ENCODE peak calls at places on chromosomes 3 and 15, in ten cellular contexts. L, E, K, S, Z, M, A, I, G and O are unnamed samples. For H3K4me1, the result is how much of the 10 kb centered on the place peaks cover.

GRCh38 chr3:166471074-166471753 is 634.0 kb upstream of the BCHE start:
- DNase-seq in Z (no peak), E (no peak), S (no peak), M (no peak), G (no peak), K (no peak), L (no peak), A (no peak), I (no peak), O (no peak)

GRCh38 chr3:118945834-118946233 is 88.8 kb downstream of the IGSF11 start:
- DNase-seq in E (no peak), Z (no peak), A (no peak), M (no peak), G (no peak), K (no peak), S (no peak), L (no peak), I (no peak), O (no peak)

GRCh38 chr3:9783954-9784353 is 8.3 kb downstream of the TADA3 start:
- DNase-seq in A (no peak), E (no peak), K (no peak), M (no peak), L (no peak), S (no peak), I (no peak), Z (no peak), G (no peak), O (no peak)

GRCh38 chr3:60355825-60356224 is 895.4 kb downstream of the FHIT start:
- DNase-seq in S (no peak), E (no peak), L (no peak), G (no peak), I (no peak), A (no peak), M (no peak), Z (no peak), K (no peak), O (no peak)

GRCh38 chr3:16203031-16203430 is 28.6 kb downstream of the GALNT15 start:
- DNase-seq in K (no peak), L (no peak), S (no peak), I (no peak), A (no peak), Z (no peak), G (no peak), M (no peak), E (no peak), O (no peak)

GRCh38 chr15:65981837-65982696 is 112.8 kb downstream of the RAB11A start:
- DNase-seq in M (peak), K (peak), S (no peak), Z (peak), L (peak), I (peak), E (peak), A (no peak), G (no peak), O (no peak)

GRCh38 chr3:181971424-181971823 is 259.7 kb downstream of the SOX2 start:
- DNase-seq in Z (no peak), M (no peak), E (no peak), K (no peak), G (no peak), L (no peak), A (no peak), I (no peak), S (no peak), O (no peak)

GRCh38 chr3:106534206-106534605 is 665.4 kb upstream of the CBLB start:
- DNase-seq in M (no peak), I (no peak), Z (no peak), G (no peak), L (no peak), E (peak), S (no peak), K (no peak), A (no peak), O (no peak)

GRCh38 chr3:101635345-101635744 is 41.6 kb downstream of the ZBTB11 start:
- DNase-seq in E (no peak), K (no peak), G (no peak), Z (no peak), S (no peak), L (no peak), M (no peak), I (no peak), A (no peak), O (no peak)

GRCh38 chr3:48268381-48268935 is 27.6 kb downstream of the ZNF589 start:
- DNase-seq in K (no peak), G (no peak), Z (peak), A (no peak), I (no peak), L (no peak), E (no peak), S (peak), M (no peak), O (no peak)

GRCh38 chr15:49424954-49425353 is 1.9 kb downstream of the FGF7 start:
- DNase-seq in A (no peak), L (no peak), I (no peak), M (no peak), E (no peak), S (no peak), G (no peak), Z (no peak), K (no peak), O (no peak)

GRCh38 chr15:91915576-91915975 is 62.1 kb downstream of the SLCO3A1 start:
- DNase-seq in M (no peak), K (no peak), I (no peak), G (no peak), E (no peak), L (no peak), Z (no peak), S (no peak), A (no peak), O (no peak)

GRCh38 chr3:12838179-12838965 is 3.0 kb downstream of the RPL32 start:
- DNase-seq in S (no peak), Z (no peak), I (no peak), E (no peak), K (no peak), L (no peak), M (no peak), G (no peak), A (no peak), O (no peak)
- H3K4me3 ChIP-seq in S (no peak), Z (no peak), I (no peak), E (no peak), K (peak), L (no peak), M (peak), G (no peak), A (no peak), O (no peak)

DNA sequence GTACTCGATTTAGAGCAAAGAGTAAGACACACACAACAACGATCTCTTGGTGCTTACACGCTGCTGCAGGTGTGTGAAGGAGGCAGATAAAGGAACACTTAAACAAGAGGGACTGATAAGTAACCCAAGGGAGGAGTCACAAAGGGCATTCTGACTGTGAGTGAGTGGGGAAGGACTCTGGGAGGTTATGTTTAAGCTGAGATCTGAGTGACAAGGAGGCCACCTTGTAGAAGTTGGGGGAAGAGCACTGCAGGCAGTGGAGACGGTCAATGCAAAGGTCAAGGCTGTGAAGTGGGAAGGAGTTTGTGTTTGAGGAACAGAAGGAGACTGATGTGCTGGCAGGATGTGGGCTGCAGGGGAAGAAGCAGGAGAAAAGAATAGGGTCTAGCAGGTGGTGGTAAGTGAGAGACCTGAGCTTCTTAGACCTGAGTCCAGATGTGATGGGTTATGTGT is 63.1 kb downstream of the LPP start:
- DNase-seq in M (no peak), Z (peak), S (no peak), A (no peak), E (no peak), I (no peak), K (no peak), L (no peak), G (no peak), O (no peak)
- H3K4me1 ChIP-seq in M (half or more), Z (under half), S (under half), A (half or more), E (under half), I (under half), K (under half), L (under half), G (half or more), O (under half)

DNA sequence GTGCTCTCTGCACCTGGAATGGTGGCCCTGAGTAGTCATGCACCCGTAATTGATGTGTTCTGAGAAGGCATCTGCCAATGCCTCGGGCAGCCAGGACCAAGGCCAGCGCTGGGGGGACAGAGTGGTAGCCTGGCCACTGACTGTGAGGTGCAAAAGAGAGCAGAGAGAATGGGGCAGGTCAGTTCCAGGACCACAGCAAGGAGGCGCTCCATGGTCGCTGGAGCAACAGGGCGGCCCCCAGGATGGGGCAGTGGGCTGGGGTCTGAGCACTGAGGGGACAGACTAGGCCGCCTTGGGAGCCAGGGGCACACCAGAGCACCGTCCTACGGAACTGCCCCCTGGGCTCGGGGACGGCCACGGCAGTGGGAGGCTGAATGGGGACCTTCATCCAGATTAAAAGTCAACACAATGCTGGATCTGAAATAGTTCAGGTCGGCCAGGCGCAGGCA is 48.3 kb upstream of the IQSEC1 start:
- DNase-seq in A (no peak), E (no peak), M (no peak), L (peak), I (no peak), S (no peak), G (peak), K (peak), Z (no peak), O (no peak)
- TF ChIP-seq CTCF in A (no peak), E (no peak), M (no peak), L (no peak), I (no peak), S (no peak), G (no peak), K (peak), Z (no peak), O (no peak)

GRCh38 chr3:43892061-43892460 is 201.3 kb downstream of the ABHD5 start:
- DNase-seq in I (no peak), Z (no peak), M (no peak), A (no peak), L (no peak), E (no peak), G (no peak), K (no peak), S (no peak), O (no peak)

GRCh38 chr3:43893721-43894120 is 203.0 kb downstream of the ABHD5 start:
- DNase-seq in E (no peak), Z (no peak), I (no peak), M (no peak), L (no peak), A (no peak), S (no peak), G (no peak), K (no peak), O (no peak)

GRCh38 chr3:43894176-43895049 is 203.7 kb downstream of the ABHD5 start:
- DNase-seq in G (no peak), K (peak), M (peak), Z (no peak), A (peak), I (peak), L (peak), E (peak), S (peak), O (peak)

GRCh38 chr3:43895573-43895972 is 204.8 kb downstream of the ABHD5 start:
- DNase-seq in A (no peak), G (no peak), L (no peak), S (no peak), Z (no peak), M (no peak), I (no peak), K (no peak), E (no peak), O (no peak)

GRCh38 chr3:43892535-43892934 is 201.8 kb downstream of the ABHD5 start:
- DNase-seq in L (no peak), E (peak), I (no peak), K (no peak), M (no peak), A (no peak), S (no peak), Z (no peak), G (no peak), O (no peak)
- H3K4me3 ChIP-seq in L (no peak), E (no peak), I (no peak), K (no peak), M (no peak), A (no peak), S (no peak), Z (no peak), G (no peak), O (no peak)

GRCh38 chr3:173745952-173746682 is 348.6 kb downstream of the NLGN1 start:
- DNase-seq in Z (no peak), L (no peak), K (no peak), G (no peak), I (no peak), S (no peak), E (no peak), M (no peak), A (no peak), O (no peak)

GRCh38 chr3:173750095-173750494 is 352.6 kb downstream of the NLGN1 start:
- DNase-seq in S (no peak), A (no peak), G (no peak), E (no peak), M (no peak), Z (no peak), I (no peak), K (no peak), L (no peak), O (no peak)

GRCh38 chr3:173748140-173748539 is 350.6 kb downstream of the NLGN1 start:
- DNase-seq in L (no peak), E (no peak), K (no peak), Z (no peak), I (no peak), S (no peak), M (no peak), A (no peak), G (no peak), O (no peak)

GRCh38 chr3:173744479-173744878 is 346.9 kb downstream of the NLGN1 start:
- DNase-seq in S (no peak), L (no peak), Z (no peak), K (no peak), G (no peak), I (no peak), M (no peak), A (no peak), E (no peak), O (no peak)

DNA sequence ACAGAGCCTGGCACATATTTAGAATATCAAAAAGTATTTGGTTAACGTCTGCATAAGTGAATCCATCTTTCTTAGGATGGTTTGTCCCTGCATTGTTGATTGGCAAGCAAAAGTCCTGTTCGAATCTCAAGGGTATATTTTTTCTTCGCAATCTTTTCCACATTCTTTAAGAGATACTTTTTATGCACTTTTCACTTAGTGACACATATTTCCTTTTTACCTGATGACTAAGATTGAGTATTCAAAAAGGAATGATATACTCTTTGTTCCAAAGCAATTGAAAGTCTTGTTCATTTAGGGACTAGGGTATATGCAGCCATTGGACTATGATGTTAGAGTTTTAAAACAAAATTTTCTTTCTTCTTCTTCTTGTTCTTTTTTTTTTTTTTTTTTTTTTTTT is 349.9 kb downstream of the NLGN1 start:
- DNase-seq in L (no peak), M (no peak), E (no peak), Z (no peak), S (no peak), G (no peak), A (no peak), I (no peak), K (no peak), O (no peak)
- H3K4me1 ChIP-seq in L (under half), M (under half), E (under half), Z (under half), S (under half), G (under half), A (under half), I (under half), K (under half), O (under half)